ENCODE peak calls at places on chromosomes 11 and 22, in four cellular contexts. B is T-helper 1 cell, O is astrocyte of the spinal cord, J is tibial nerve. Z is an unnamed sample.

GRCh38 chr11:69129647-69130046 is 26.1 kb upstream of the SMIM38 start:
- DNase-seq in B (no peak), O (no peak), J (no peak), Z (no peak)

GRCh38 chr11:18526130-18526520 is 617 bp downstream of the TSG101 start:
- DNase-seq in B (no peak), O (no peak), J (no peak), Z (no peak)

GRCh38 chr11:64298966-64299846 is 952 bp upstream of the CATSPERZ start:
- DNase-seq in B (no peak), O (no peak), J (peak), Z (peak)

GRCh38 chr11:124642628-124643027 is 20.0 kb downstream of the TBRG1 start:
- DNase-seq in B (no peak), O (no peak), J (no peak), Z (no peak)

GRCh38 chr11:84212467-84213390 is 926.6 kb upstream of the CCDC90B start:
- DNase-seq in B (no peak), O (no peak), J (no peak), Z (no peak)

GRCh38 chr22:29203883-29204282 is 1.8 kb upstream of the EMID1 start:
- DNase-seq in B (no peak), O (no peak), J (no peak), Z (no peak)

GRCh38 chr11:117872962-117873827 is 3.3 kb downstream of the FXYD6 start:
- DNase-seq in B (no peak), O (no peak), J (no peak), Z (no peak)

GRCh38 chr11:65404638-65405339 is 17.8 kb upstream of the NEAT1 start:
- DNase-seq in B (no peak), O (no peak), J (no peak), Z (no peak)

GRCh38 chr22:37601540-37602442 is 6.8 kb upstream of the GGA1 start:
- DNase-seq in B (no peak), O (peak), J (no peak), Z (no peak)

GRCh38 chr11:34234086-34234740 is 123.6 kb downstream of the ABTB2 start:
- DNase-seq in B (peak), O (peak), J (no peak), Z (no peak)